ENCODE peak calls at places on chromosomes 7 and 10, in seven cellular contexts. One of them, this sample, is unnamed.

GRCh38 chr7:17166824-17167379 is 131.6 kb upstream of the AHR start:
- DNase-seq in mammary epithelial cell: no peak
- DNase-seq in fibroblast of pulmonary artery: no peak
- DNase-seq in BE2C: no peak
- DNase-seq in tibial artery: no peak
- DNase-seq in kidney epithelial cell: no peak
- DNase-seq in ovary: no peak
- DNase-seq in this sample: no peak

GRCh38 chr7:7967909-7968543 is 570 bp upstream of the GLCCI1 start:
- DNase-seq in kidney epithelial cell: no peak
- DNase-seq in ovary: no peak
- DNase-seq in BE2C: no peak
- DNase-seq in fibroblast of pulmonary artery: no peak
- DNase-seq in tibial artery: no peak
- DNase-seq in mammary epithelial cell: no peak
- DNase-seq in this sample: no peak

GRCh38 chr7:1344421-1344820 is 111.7 kb downstream of the UNCX start:
- DNase-seq in mammary epithelial cell: no peak
- DNase-seq in ovary: no peak
- DNase-seq in BE2C: peak
- DNase-seq in fibroblast of pulmonary artery: no peak
- DNase-seq in kidney epithelial cell: no peak
- DNase-seq in tibial artery: no peak
- DNase-seq in this sample: no peak

GRCh38 chr10:98967601-98968000 is 268.1 kb downstream of the HPSE2 start:
- DNase-seq in fibroblast of pulmonary artery: peak
- DNase-seq in kidney epithelial cell: no peak
- DNase-seq in tibial artery: no peak
- DNase-seq in mammary epithelial cell: no peak
- DNase-seq in ovary: no peak
- DNase-seq in BE2C: no peak
- DNase-seq in this sample: no peak

GRCh38 chr10:89478085-89478738 is 57.2 kb downstream of the SLC16A12 start:
- DNase-seq in mammary epithelial cell: no peak
- DNase-seq in kidney epithelial cell: no peak
- DNase-seq in tibial artery: no peak
- DNase-seq in BE2C: no peak
- DNase-seq in ovary: no peak
- DNase-seq in fibroblast of pulmonary artery: no peak
- DNase-seq in this sample: no peak

GRCh38 chr7:91233201-91233600 is 31.0 kb upstream of the FZD1 start:
- DNase-seq in tibial artery: no peak
- DNase-seq in kidney epithelial cell: no peak
- DNase-seq in ovary: no peak
- DNase-seq in fibroblast of pulmonary artery: no peak
- DNase-seq in BE2C: no peak
- DNase-seq in mammary epithelial cell: no peak
- DNase-seq in this sample: no peak

GRCh38 chr10:71881956-71882355 is 30.9 kb upstream of the PSAP start:
- DNase-seq in fibroblast of pulmonary artery: no peak
- DNase-seq in tibial artery: no peak
- DNase-seq in BE2C: no peak
- DNase-seq in mammary epithelial cell: no peak
- DNase-seq in ovary: no peak
- DNase-seq in kidney epithelial cell: no peak
- DNase-seq in this sample: no peak

GRCh38 chr7:17408245-17408903 is 109.9 kb downstream of the AHR start:
- DNase-seq in fibroblast of pulmonary artery: peak
- DNase-seq in tibial artery: no peak
- DNase-seq in ovary: peak
- DNase-seq in mammary epithelial cell: peak
- DNase-seq in BE2C: no peak
- DNase-seq in kidney epithelial cell: peak
- DNase-seq in this sample: peak

GRCh38 chr10:22271786-22272185 is 44.4 kb upstream of the COMMD3 start:
- DNase-seq in kidney epithelial cell: no peak
- DNase-seq in ovary: no peak
- DNase-seq in fibroblast of pulmonary artery: no peak
- DNase-seq in mammary epithelial cell: peak
- DNase-seq in BE2C: no peak
- DNase-seq in tibial artery: no peak
- DNase-seq in this sample: no peak

GRCh38 chr7:107661081-107661864 is 645 bp downstream of the SLC26A4 start:
- DNase-seq in ovary: peak
- DNase-seq in BE2C: peak
- DNase-seq in tibial artery: peak
- DNase-seq in kidney epithelial cell: no peak
- DNase-seq in mammary epithelial cell: peak
- DNase-seq in fibroblast of pulmonary artery: peak
- DNase-seq in this sample: no peak

GRCh38 chr10:100506596-100507356 is 12.9 kb downstream of the SEC31B start:
- DNase-seq in fibroblast of pulmonary artery: no peak
- DNase-seq in BE2C: no peak
- DNase-seq in mammary epithelial cell: peak
- DNase-seq in ovary: no peak
- DNase-seq in kidney epithelial cell: no peak
- DNase-seq in tibial artery: no peak
- DNase-seq in this sample: no peak

GRCh38 chr10:109852004-109852717 is 71.2 kb downstream of the XPNPEP1 start:
- DNase-seq in fibroblast of pulmonary artery: peak
- DNase-seq in tibial artery: peak
- DNase-seq in kidney epithelial cell: peak
- DNase-seq in mammary epithelial cell: peak
- DNase-seq in BE2C: peak
- DNase-seq in ovary: peak
- DNase-seq in this sample: peak

GRCh38 chr7:92693519-92693918 is 103.3 kb upstream of the FAM133B start:
- DNase-seq in mammary epithelial cell: no peak
- DNase-seq in fibroblast of pulmonary artery: no peak
- DNase-seq in kidney epithelial cell: no peak
- DNase-seq in tibial artery: no peak
- DNase-seq in BE2C: no peak
- DNase-seq in ovary: no peak
- DNase-seq in this sample: no peak

GRCh38 chr7:157602581-157602980 is 265.8 kb downstream of the DNAJB6 start:
- DNase-seq in ovary: no peak
- DNase-seq in mammary epithelial cell: no peak
- DNase-seq in kidney epithelial cell: no peak
- DNase-seq in BE2C: no peak
- DNase-seq in fibroblast of pulmonary artery: no peak
- DNase-seq in tibial artery: no peak
- DNase-seq in this sample: no peak

GRCh38 chr7:47653550-47654351 is 71.8 kb upstream of the TNS3 start:
- DNase-seq in mammary epithelial cell: no peak
- DNase-seq in fibroblast of pulmonary artery: peak
- DNase-seq in tibial artery: no peak
- DNase-seq in ovary: no peak
- DNase-seq in BE2C: no peak
- DNase-seq in kidney epithelial cell: no peak
- DNase-seq in this sample: no peak

GRCh38 chr7:99194301-99194700 is 13.6 kb downstream of the KPNA7 start:
- DNase-seq in BE2C: no peak
- DNase-seq in mammary epithelial cell: no peak
- DNase-seq in tibial artery: no peak
- DNase-seq in fibroblast of pulmonary artery: no peak
- DNase-seq in kidney epithelial cell: no peak
- DNase-seq in ovary: no peak
- DNase-seq in this sample: no peak

GRCh38 chr10:53463539-53463938 is 691.0 kb upstream of the MBL2 start:
- DNase-seq in BE2C: no peak
- DNase-seq in mammary epithelial cell: no peak
- DNase-seq in kidney epithelial cell: no peak
- DNase-seq in tibial artery: no peak
- DNase-seq in ovary: no peak
- DNase-seq in fibroblast of pulmonary artery: no peak
- DNase-seq in this sample: no peak

GRCh38 chr7:151736403-151736909 is 140.5 kb downstream of the PRKAG2 start:
- DNase-seq in kidney epithelial cell: peak
- DNase-seq in fibroblast of pulmonary artery: peak
- DNase-seq in BE2C: peak
- DNase-seq in tibial artery: peak
- DNase-seq in mammary epithelial cell: peak
- DNase-seq in ovary: peak
- DNase-seq in this sample: peak

GRCh38 chr10:51366044-51366443 is 291.8 kb downstream of the PRKG1 start:
- DNase-seq in tibial artery: no peak
- DNase-seq in ovary: no peak
- DNase-seq in kidney epithelial cell: no peak
- DNase-seq in mammary epithelial cell: no peak
- DNase-seq in fibroblast of pulmonary artery: no peak
- DNase-seq in BE2C: no peak
- DNase-seq in this sample: no peak

GRCh38 chr7:22093003-22093402 is 147.3 kb upstream of the CDCA7L start:
- DNase-seq in tibial artery: no peak
- DNase-seq in BE2C: no peak
- DNase-seq in kidney epithelial cell: no peak
- DNase-seq in fibroblast of pulmonary artery: peak
- DNase-seq in ovary: no peak
- DNase-seq in mammary epithelial cell: no peak
- DNase-seq in this sample: no peak

GRCh38 chr10:98266647-98267046 is 1.3 kb downstream of the LOXL4 start:
- DNase-seq in mammary epithelial cell: no peak
- DNase-seq in ovary: no peak
- DNase-seq in BE2C: no peak
- DNase-seq in tibial artery: no peak
- DNase-seq in fibroblast of pulmonary artery: peak
- DNase-seq in kidney epithelial cell: no peak
- DNase-seq in this sample: no peak

GRCh38 chr10:114746531-114746930 is 75.0 kb upstream of the FHIP2A start:
- DNase-seq in kidney epithelial cell: no peak
- DNase-seq in BE2C: no peak
- DNase-seq in mammary epithelial cell: no peak
- DNase-seq in tibial artery: no peak
- DNase-seq in ovary: no peak
- DNase-seq in fibroblast of pulmonary artery: no peak
- DNase-seq in this sample: no peak

DNA sequence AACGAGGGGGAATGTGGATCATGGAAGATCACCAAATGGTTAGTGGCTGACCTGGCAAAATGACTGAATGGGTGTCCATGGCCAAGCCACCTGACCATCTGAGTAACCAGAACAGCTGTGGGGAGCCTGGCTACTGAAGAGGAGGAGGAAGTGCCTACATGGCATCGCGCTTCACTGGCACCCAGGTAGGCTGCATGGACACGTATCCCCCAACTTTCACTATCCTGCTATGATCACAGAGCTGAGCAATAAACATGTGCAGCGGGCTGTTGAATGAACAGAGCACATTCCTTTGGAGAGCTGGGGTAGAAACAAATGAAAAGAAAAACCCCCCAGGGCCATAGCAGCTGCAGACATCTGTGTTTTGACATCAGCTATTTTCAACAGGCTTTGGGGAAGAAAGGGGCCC is 6.5 kb downstream of the AKR1B1 start:
- DNase-seq in mammary epithelial cell: no peak
- DNase-seq in BE2C: no peak
- DNase-seq in kidney epithelial cell: peak
- DNase-seq in tibial artery: no peak
- DNase-seq in fibroblast of pulmonary artery: no peak
- DNase-seq in ovary: no peak
- DNase-seq in this sample: no peak
- H3K4me3 ChIP-seq in mammary epithelial cell: no peak
- H3K4me3 ChIP-seq in BE2C: no peak
- H3K4me3 ChIP-seq in kidney epithelial cell: no peak
- H3K4me3 ChIP-seq in tibial artery: no peak
- H3K4me3 ChIP-seq in fibroblast of pulmonary artery: no peak
- H3K4me3 ChIP-seq in ovary: no peak
- H3K4me3 ChIP-seq in this sample: no peak

DNA sequence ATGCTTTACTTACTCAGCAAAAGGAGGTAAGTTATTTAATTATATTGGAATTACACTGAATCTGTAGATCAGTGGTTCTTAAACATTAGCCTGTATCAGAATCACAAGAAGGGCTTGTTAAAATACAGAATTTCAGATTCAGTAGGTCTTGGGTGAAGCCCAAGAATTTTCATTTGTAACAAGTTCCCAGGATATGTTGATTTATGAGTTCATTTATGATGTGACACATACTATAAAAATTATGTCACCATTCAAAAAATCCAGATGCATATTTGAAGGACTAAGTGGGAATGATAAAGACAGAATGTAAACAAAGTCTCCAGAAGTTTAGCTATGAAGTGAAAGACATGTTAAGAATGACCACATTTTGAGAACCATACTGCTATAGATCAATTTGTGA is 52.3 kb downstream of the HECTD2 start:
- DNase-seq in BE2C: no peak
- DNase-seq in ovary: no peak
- DNase-seq in kidney epithelial cell: no peak
- DNase-seq in fibroblast of pulmonary artery: peak
- DNase-seq in mammary epithelial cell: no peak
- DNase-seq in tibial artery: no peak
- DNase-seq in this sample: no peak
- TF ChIP-seq CTCF in BE2C: no peak
- TF ChIP-seq CTCF in ovary: no peak
- TF ChIP-seq CTCF in kidney epithelial cell: no peak
- TF ChIP-seq CTCF in fibroblast of pulmonary artery: no peak
- TF ChIP-seq CTCF in mammary epithelial cell: no peak
- TF ChIP-seq CTCF in tibial artery: no peak
- TF ChIP-seq CTCF in this sample: no peak

GRCh38 chr10:95260397-95260881 is 30.4 kb downstream of the PDLIM1 start:
- DNase-seq in tibial artery: no peak
- DNase-seq in fibroblast of pulmonary artery: peak
- DNase-seq in ovary: no peak
- DNase-seq in mammary epithelial cell: peak
- DNase-seq in kidney epithelial cell: peak
- DNase-seq in BE2C: no peak
- DNase-seq in this sample: no peak
- H3K4me3 ChIP-seq in tibial artery: no peak
- H3K4me3 ChIP-seq in fibroblast of pulmonary artery: no peak
- H3K4me3 ChIP-seq in ovary: no peak
- H3K4me3 ChIP-seq in mammary epithelial cell: no peak
- H3K4me3 ChIP-seq in kidney epithelial cell: no peak
- H3K4me3 ChIP-seq in BE2C: no peak
- H3K4me3 ChIP-seq in this sample: no peak

DNA sequence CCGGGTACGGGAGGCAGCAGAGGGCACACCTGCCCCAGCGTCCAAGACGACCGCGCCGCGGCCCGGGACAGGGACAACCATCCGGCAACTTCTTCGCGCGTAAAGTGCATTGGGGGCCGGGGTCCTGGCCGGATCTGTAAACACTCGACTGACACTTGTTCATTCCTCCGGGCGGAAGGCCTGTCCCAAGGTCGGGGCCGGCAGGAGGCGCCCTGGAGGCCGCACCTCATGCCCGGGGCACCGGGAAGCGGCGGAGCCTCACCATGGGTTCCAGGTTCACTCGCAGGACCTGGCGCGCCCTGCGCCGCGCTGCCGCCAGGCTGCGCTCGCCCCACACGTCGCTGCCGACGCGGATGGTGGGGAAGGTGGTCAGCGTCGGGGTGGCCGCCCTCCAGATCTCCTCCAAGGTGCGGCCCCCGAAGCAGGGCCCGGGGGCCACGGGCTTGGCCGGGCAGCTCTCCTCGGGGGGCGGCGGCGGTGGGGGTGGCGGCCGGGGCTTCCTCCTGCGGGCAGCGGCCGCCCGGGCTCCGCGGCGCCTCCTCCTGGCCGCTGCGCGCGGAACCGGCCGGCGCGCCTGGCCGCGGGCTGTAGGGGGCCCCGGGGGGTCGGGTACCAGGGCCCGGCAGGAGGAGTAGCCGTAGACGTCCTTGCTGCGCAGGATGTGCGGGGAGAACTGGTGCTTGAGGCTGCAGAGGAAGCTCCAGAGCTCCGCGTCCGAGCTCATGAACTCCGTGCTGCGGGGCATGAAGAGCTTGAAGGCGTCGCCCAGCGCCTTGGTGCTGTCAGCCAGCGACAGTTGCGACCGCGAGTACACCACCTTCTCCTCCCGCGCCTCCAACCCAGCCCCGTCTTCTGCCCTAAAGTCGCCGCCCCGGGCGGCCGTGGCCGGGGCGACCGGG is 746 bp downstream of the CCDC71L start:
- DNase-seq in kidney epithelial cell: no peak
- DNase-seq in mammary epithelial cell: peak
- DNase-seq in fibroblast of pulmonary artery: peak
- DNase-seq in BE2C: peak
- DNase-seq in tibial artery: peak
- DNase-seq in ovary: peak
- DNase-seq in this sample: peak
- TF ChIP-seq CTCF in kidney epithelial cell: peak
- TF ChIP-seq CTCF in mammary epithelial cell: peak
- TF ChIP-seq CTCF in fibroblast of pulmonary artery: peak
- TF ChIP-seq CTCF in BE2C: peak
- TF ChIP-seq CTCF in tibial artery: peak
- TF ChIP-seq CTCF in ovary: peak
- TF ChIP-seq CTCF in this sample: peak